ENCODE peak calls at places on chromosome 12, in eight cellular contexts. One of them, this sample, is unnamed.
A peak's percentile ranks its signal among the peaks of the same experiment; 100 is the strongest.

GRCh38 chr12:11650279-11650696 is 814 bp downstream of the ETV6 start:
- DNase-seq in upper lobe of right lung: no peak
- DNase-seq in neural progenitor cell: peak; percentile 79
- DNase-seq in aorta: peak; percentile 59
- DNase-seq in GM23338: peak; percentile 62
- DNase-seq in trophoblast cell: no peak
- DNase-seq in gastrocnemius medialis: peak; percentile 26
- DNase-seq in stomach: no peak
- DNase-seq in this sample: peak; percentile 23

GRCh38 chr12:14567311-14568195 is at the start of gene PLBD1:
- DNase-seq in neural progenitor cell: peak; percentile 73
- DNase-seq in aorta: peak; percentile 85
- DNase-seq in upper lobe of right lung: peak; percentile 91
- DNase-seq in GM23338: peak; percentile 88
- DNase-seq in trophoblast cell: peak; percentile 81
- DNase-seq in stomach: peak; percentile 77
- DNase-seq in gastrocnemius medialis: peak; percentile 80
- DNase-seq in this sample: peak; percentile 77

GRCh38 chr12:91778938-91779400 is 366.7 kb downstream of the BTG1 start:
- DNase-seq in stomach: peak; percentile 26
- DNase-seq in aorta: no peak
- DNase-seq in GM23338: no peak
- DNase-seq in neural progenitor cell: no peak
- DNase-seq in trophoblast cell: peak; percentile 88
- DNase-seq in gastrocnemius medialis: peak; percentile 13
- DNase-seq in upper lobe of right lung: no peak
- DNase-seq in this sample: no peak

GRCh38 chr12:591167-591570 is 72.1 kb downstream of the NINJ2 start:
- DNase-seq in neural progenitor cell: no peak
- DNase-seq in GM23338: peak; percentile 28
- DNase-seq in gastrocnemius medialis: peak; percentile 77
- DNase-seq in trophoblast cell: no peak
- DNase-seq in aorta: no peak
- DNase-seq in stomach: no peak
- DNase-seq in upper lobe of right lung: no peak
- DNase-seq in this sample: peak; percentile 26

GRCh38 chr12:132469423-132469822 is 20.5 kb upstream of the FBRSL1 start:
- DNase-seq in neural progenitor cell: no peak
- DNase-seq in GM23338: no peak
- DNase-seq in trophoblast cell: no peak
- DNase-seq in upper lobe of right lung: no peak
- DNase-seq in aorta: no peak
- DNase-seq in stomach: no peak
- DNase-seq in gastrocnemius medialis: no peak
- DNase-seq in this sample: no peak

GRCh38 chr12:113222730-113223531 is 1.7 kb downstream of the TPCN1 start:
- DNase-seq in trophoblast cell: no peak
- DNase-seq in neural progenitor cell: no peak
- DNase-seq in GM23338: peak; percentile 40
- DNase-seq in gastrocnemius medialis: peak; percentile 88
- DNase-seq in upper lobe of right lung: no peak
- DNase-seq in aorta: peak; percentile 87
- DNase-seq in stomach: peak; percentile 74
- DNase-seq in this sample: peak; percentile 79

GRCh38 chr12:52913424-52913821 is 8.5 kb upstream of the KRT8 start:
- DNase-seq in gastrocnemius medialis: no peak
- DNase-seq in neural progenitor cell: no peak
- DNase-seq in stomach: peak; percentile 57
- DNase-seq in aorta: no peak
- DNase-seq in GM23338: no peak
- DNase-seq in trophoblast cell: no peak
- DNase-seq in upper lobe of right lung: no peak
- DNase-seq in this sample: no peak

GRCh38 chr12:95277139-95277538 is 59.5 kb downstream of the VEZT start:
- DNase-seq in aorta: no peak
- DNase-seq in trophoblast cell: no peak
- DNase-seq in neural progenitor cell: no peak
- DNase-seq in gastrocnemius medialis: no peak
- DNase-seq in upper lobe of right lung: no peak
- DNase-seq in stomach: no peak
- DNase-seq in GM23338: no peak
- DNase-seq in this sample: no peak

GRCh38 chr12:31591308-31591901 is 469 bp upstream of the DENND5B start:
- DNase-seq in aorta: no peak
- DNase-seq in neural progenitor cell: peak; percentile 36
- DNase-seq in upper lobe of right lung: no peak
- DNase-seq in GM23338: peak; percentile 32
- DNase-seq in trophoblast cell: no peak
- DNase-seq in gastrocnemius medialis: peak; percentile 21
- DNase-seq in stomach: no peak
- DNase-seq in this sample: no peak

GRCh38 chr12:82723891-82724290 is 37.2 kb downstream of the TMTC2 start:
- DNase-seq in trophoblast cell: peak; percentile 2
- DNase-seq in aorta: no peak
- DNase-seq in upper lobe of right lung: no peak
- DNase-seq in stomach: no peak
- DNase-seq in gastrocnemius medialis: no peak
- DNase-seq in GM23338: no peak
- DNase-seq in neural progenitor cell: no peak
- DNase-seq in this sample: no peak

GRCh38 chr12:113891737-113892520 is 74.2 kb downstream of the RBM19 start:
- DNase-seq in neural progenitor cell: no peak
- DNase-seq in gastrocnemius medialis: no peak
- DNase-seq in GM23338: no peak
- DNase-seq in trophoblast cell: no peak
- DNase-seq in stomach: no peak
- DNase-seq in upper lobe of right lung: no peak
- DNase-seq in aorta: no peak
- DNase-seq in this sample: no peak

GRCh38 chr12:74539261-74539660 is 1.6 kb downstream of the ATXN7L3B start:
- DNase-seq in stomach: no peak
- DNase-seq in gastrocnemius medialis: no peak
- DNase-seq in neural progenitor cell: peak; percentile 32
- DNase-seq in GM23338: no peak
- DNase-seq in upper lobe of right lung: no peak
- DNase-seq in trophoblast cell: no peak
- DNase-seq in aorta: no peak
- DNase-seq in this sample: no peak

GRCh38 chr12:28770329-28770728 is 378.7 kb upstream of the FAR2 start:
- DNase-seq in aorta: no peak
- DNase-seq in upper lobe of right lung: no peak
- DNase-seq in trophoblast cell: no peak
- DNase-seq in neural progenitor cell: no peak
- DNase-seq in GM23338: no peak
- DNase-seq in gastrocnemius medialis: no peak
- DNase-seq in stomach: peak; percentile 27
- DNase-seq in this sample: no peak

GRCh38 chr12:47794679-47795078 is 21.6 kb downstream of the SLC48A1 start:
- DNase-seq in aorta: no peak
- DNase-seq in stomach: no peak
- DNase-seq in neural progenitor cell: no peak
- DNase-seq in trophoblast cell: no peak
- DNase-seq in gastrocnemius medialis: no peak
- DNase-seq in GM23338: no peak
- DNase-seq in upper lobe of right lung: no peak
- DNase-seq in this sample: no peak

GRCh38 chr12:6962285-6963015 is 8.0 kb downstream of the PHB2 start:
- DNase-seq in upper lobe of right lung: peak; percentile 88
- DNase-seq in gastrocnemius medialis: peak; percentile 19
- DNase-seq in stomach: peak; percentile 86
- DNase-seq in neural progenitor cell: peak; percentile 25
- DNase-seq in trophoblast cell: peak; percentile 90
- DNase-seq in GM23338: peak; percentile 58
- DNase-seq in aorta: no peak
- DNase-seq in this sample: peak; percentile 14

GRCh38 chr12:13941258-13942249 is 39.8 kb downstream of the GRIN2B start:
- DNase-seq in gastrocnemius medialis: no peak
- DNase-seq in upper lobe of right lung: no peak
- DNase-seq in GM23338: peak; percentile 91
- DNase-seq in aorta: no peak
- DNase-seq in stomach: peak; percentile 75
- DNase-seq in neural progenitor cell: peak; percentile 85
- DNase-seq in trophoblast cell: peak; percentile 91
- DNase-seq in this sample: no peak

DNA sequence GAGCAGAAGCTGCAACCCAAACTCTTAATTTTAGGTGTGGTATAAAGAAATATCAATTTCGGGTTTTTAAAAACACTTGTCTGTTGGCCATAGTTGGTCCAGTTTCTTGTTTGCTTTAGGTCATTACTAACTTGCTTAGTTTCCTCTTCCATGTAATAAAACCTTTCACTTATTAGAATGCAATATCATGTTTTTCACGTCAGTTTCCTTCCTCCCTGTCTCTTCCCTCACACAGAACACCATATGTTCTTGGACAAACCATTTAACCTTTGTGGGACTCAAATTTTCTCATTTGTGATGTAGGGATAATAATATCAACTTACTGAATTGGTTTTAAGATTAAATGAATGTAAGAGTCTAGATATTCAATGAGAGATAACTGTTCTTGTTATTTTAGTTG is 22.9 kb downstream of the PMCH start:
- DNase-seq in trophoblast cell: no peak
- DNase-seq in neural progenitor cell: no peak
- DNase-seq in upper lobe of right lung: no peak
- DNase-seq in stomach: no peak
- DNase-seq in aorta: no peak
- DNase-seq in gastrocnemius medialis: no peak
- DNase-seq in GM23338: no peak
- DNase-seq in this sample: no peak
- H3K27ac ChIP-seq in trophoblast cell: no peak overlapping the region
- H3K27ac ChIP-seq in neural progenitor cell: no peak overlapping the region
- H3K27ac ChIP-seq in upper lobe of right lung: no peak overlapping the region
- H3K27ac ChIP-seq in stomach: no peak overlapping the region
- H3K27ac ChIP-seq in aorta: no peak overlapping the region
- H3K27ac ChIP-seq in gastrocnemius medialis: no peak overlapping the region
- H3K27ac ChIP-seq in GM23338: no peak overlapping the region
- H3K27ac ChIP-seq in this sample: no peak overlapping the region

DNA sequence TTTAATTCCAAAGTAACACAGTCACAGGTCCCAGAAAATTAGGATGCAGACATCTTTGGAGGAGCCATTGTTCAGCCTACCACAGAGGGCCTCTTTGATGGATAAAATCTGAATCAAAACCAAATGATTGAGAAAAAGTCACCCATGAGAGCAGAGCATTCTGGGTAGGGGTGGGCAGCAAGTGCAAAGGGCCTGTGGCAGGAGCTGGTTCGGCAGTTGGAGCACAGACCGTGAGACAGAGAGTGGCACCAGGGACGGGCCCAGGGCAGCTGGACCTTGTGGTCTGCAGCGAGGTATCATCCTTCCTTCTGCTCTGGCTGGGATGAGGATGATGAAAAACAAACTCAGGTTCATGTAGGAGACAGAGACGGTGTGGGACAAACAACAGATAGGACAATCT is 18.0 kb downstream of the UBC start:
- DNase-seq in stomach: no peak
- DNase-seq in gastrocnemius medialis: no peak
- DNase-seq in neural progenitor cell: no peak
- DNase-seq in aorta: no peak
- DNase-seq in upper lobe of right lung: no peak
- DNase-seq in GM23338: no peak
- DNase-seq in trophoblast cell: no peak
- DNase-seq in this sample: no peak
- H3K4me1 ChIP-seq in stomach: peaks cover 14% of the 10 kb centered on the region
- H3K4me1 ChIP-seq in gastrocnemius medialis: peaks cover 13% of the 10 kb centered on the region
- H3K4me1 ChIP-seq in neural progenitor cell: no peaks in the 10 kb centered on the region
- H3K4me1 ChIP-seq in aorta: no peaks in the 10 kb centered on the region
- H3K4me1 ChIP-seq in upper lobe of right lung: peaks cover 9% of the 10 kb centered on the region
- H3K4me1 ChIP-seq in GM23338: no peaks in the 10 kb centered on the region
- H3K4me1 ChIP-seq in trophoblast cell: no peaks in the 10 kb centered on the region
- H3K4me1 ChIP-seq in this sample: no peaks in the 10 kb centered on the region

DNA sequence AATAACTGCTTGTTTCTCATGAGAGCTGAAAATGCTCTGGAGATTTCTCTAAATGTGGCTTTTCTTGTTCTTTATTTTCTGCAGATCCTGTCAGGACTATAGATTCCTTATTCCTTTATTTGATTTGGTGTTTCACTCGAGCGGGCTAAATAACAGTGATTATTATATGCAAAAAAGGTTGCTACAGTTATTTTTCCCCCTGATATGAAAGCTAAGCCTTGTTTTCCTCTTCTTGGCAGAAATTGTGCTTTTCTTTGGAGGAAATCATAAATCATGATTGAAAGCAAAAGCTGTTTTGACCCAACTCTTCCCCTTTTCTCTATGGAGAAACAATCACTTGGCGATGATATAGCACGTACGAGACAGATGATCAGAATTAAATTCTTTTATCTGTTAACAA is 31.3 kb downstream of the PPFIBP1 start:
- DNase-seq in gastrocnemius medialis: no peak
- DNase-seq in upper lobe of right lung: no peak
- DNase-seq in GM23338: no peak
- DNase-seq in aorta: no peak
- DNase-seq in neural progenitor cell: no peak
- DNase-seq in trophoblast cell: no peak
- DNase-seq in stomach: no peak
- DNase-seq in this sample: no peak
- H3K27ac ChIP-seq in gastrocnemius medialis: peak overlapping the region; percentile 73
- H3K27ac ChIP-seq in upper lobe of right lung: peak overlapping the region; percentile 39
- H3K27ac ChIP-seq in GM23338: no peak overlapping the region
- H3K27ac ChIP-seq in aorta: peak overlapping the region; percentile 76
- H3K27ac ChIP-seq in neural progenitor cell: no peak overlapping the region
- H3K27ac ChIP-seq in trophoblast cell: no peak overlapping the region
- H3K27ac ChIP-seq in stomach: no peak overlapping the region
- H3K27ac ChIP-seq in this sample: peak overlapping the region; percentile 56

DNA sequence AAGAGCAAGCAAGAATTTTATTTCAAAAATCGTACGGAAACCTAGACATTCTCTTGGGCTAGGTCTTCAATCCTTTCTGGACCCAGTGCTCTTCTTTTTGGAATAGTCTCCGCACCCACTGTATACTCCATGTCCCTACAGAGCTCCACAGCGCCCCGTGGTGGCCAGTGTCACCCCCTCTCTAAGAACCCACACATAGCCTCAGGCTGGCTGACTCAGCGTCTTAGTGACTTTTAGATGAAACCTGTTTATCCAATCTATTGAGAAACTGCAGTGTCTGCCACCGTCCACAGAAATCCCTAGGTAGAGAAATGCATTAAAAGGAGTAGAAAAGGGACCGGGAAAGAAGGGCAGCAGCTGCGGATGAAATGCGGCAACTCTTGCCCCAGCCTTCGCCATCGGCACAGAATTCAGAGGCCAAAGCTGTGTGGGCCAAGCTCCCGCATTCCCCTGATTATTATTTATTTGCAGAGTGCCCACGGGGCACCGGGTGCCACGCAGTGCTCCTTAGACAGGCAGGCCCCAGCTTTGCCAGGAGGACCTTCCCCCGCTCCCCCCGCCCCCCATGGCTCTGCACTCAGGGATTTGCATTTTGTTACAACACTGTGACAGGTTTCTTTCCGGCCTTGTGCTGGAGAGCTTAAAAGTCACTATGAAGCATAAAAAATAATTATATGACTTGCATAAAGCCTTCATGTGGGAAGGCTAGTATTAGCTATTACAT is 170.1 kb upstream of the FKBP4 start:
- DNase-seq in GM23338: peak; percentile 93
- DNase-seq in stomach: no peak
- DNase-seq in aorta: no peak
- DNase-seq in trophoblast cell: peak; percentile 96
- DNase-seq in gastrocnemius medialis: no peak
- DNase-seq in neural progenitor cell: peak; percentile 84
- DNase-seq in upper lobe of right lung: no peak
- DNase-seq in this sample: no peak
- H3K4me1 ChIP-seq in GM23338: peaks cover 22% of the 10 kb centered on the region
- H3K4me1 ChIP-seq in stomach: peaks cover 6% of the 10 kb centered on the region
- H3K4me1 ChIP-seq in aorta: no peaks in the 10 kb centered on the region
- H3K4me1 ChIP-seq in trophoblast cell: peaks cover 24% of the 10 kb centered on the region
- H3K4me1 ChIP-seq in gastrocnemius medialis: no peaks in the 10 kb centered on the region
- H3K4me1 ChIP-seq in neural progenitor cell: peaks cover 7% of the 10 kb centered on the region
- H3K4me1 ChIP-seq in upper lobe of right lung: no peaks in the 10 kb centered on the region
- H3K4me1 ChIP-seq in this sample: no peaks in the 10 kb centered on the region

This sample was measured in psoas muscle.